ENCODE peak calls at places on chromosomes 5 and 9, in five cellular contexts. Z is hepatocyte, R is stomach, H is breast epithelium, T is Peyer's patch. J is an unnamed sample.

GRCh38 chr5:43482490-43483064 is 1.1 kb downstream of the TMEM267 start:
- DNase-seq in Z (no peak), R (no peak), H (no peak), T (no peak), J (no peak)

GRCh38 chr9:32177389-32177788 is 207.1 kb upstream of the ACO1 start:
- DNase-seq in Z (no peak), R (no peak), H (no peak), T (no peak), J (no peak)

GRCh38 chr9:86483496-86483895 is 129.3 kb upstream of the TUT7 start:
- DNase-seq in Z (no peak), R (no peak), H (no peak), T (no peak), J (no peak)

GRCh38 chr5:108260105-108260857 is 121.6 kb downstream of the FBXL17 start:
- DNase-seq in Z (peak; percentile 90), R (peak; percentile 75), H (peak; percentile 59), T (peak; percentile 88), J (peak; percentile 70)

GRCh38 chr5:177384134-177384533 is at the start of gene SLC34A1:
- DNase-seq in Z (no peak), R (no peak), H (no peak), T (no peak), J (no peak)

GRCh38 chr5:67203701-67204074 is 7.1 kb upstream of the CD180 start:
- DNase-seq in Z (no peak), R (no peak), H (no peak), T (no peak), J (no peak)

GRCh38 chr5:83249156-83249555 is 171.8 kb downstream of the XRCC4 start:
- DNase-seq in Z (no peak), R (no peak), H (no peak), T (no peak), J (no peak)

GRCh38 chr5:9557696-9558095 is 11.8 kb upstream of the SEMA5A start:
- DNase-seq in Z (no peak), R (no peak), H (no peak), T (no peak), J (no peak)

GRCh38 chr5:90956511-90956910 is 397.9 kb downstream of the ADGRV1 start:
- DNase-seq in Z (no peak), R (no peak), H (no peak), T (no peak), J (no peak)

GRCh38 chr5:171627936-171628335 is 157.7 kb upstream of the SMIM23 start:
- DNase-seq in Z (no peak), R (no peak), H (no peak), T (no peak), J (no peak)

GRCh38 chr5:91027316-91027937 is 355.7 kb downstream of the ARRDC3 start:
- DNase-seq in Z (no peak), R (no peak), H (no peak), T (no peak), J (no peak)

GRCh38 chr9:130017035-130017909 is 25.7 kb downstream of the FNBP1 start:
- DNase-seq in Z (no peak), R (no peak), H (no peak), T (no peak), J (no peak)

GRCh38 chr5:41109186-41109585 is 38.0 kb upstream of the MROH2B start:
- DNase-seq in Z (no peak), R (no peak), H (no peak), T (no peak), J (no peak)

GRCh38 chr9:23819403-23819802 is 6.6 kb downstream of the ELAVL2 start:
- DNase-seq in Z (no peak), R (no peak), H (no peak), T (no peak), J (no peak)

GRCh38 chr9:17116400-17116837 is 18.4 kb upstream of the CNTLN start:
- DNase-seq in Z (peak; percentile 54), R (no peak), H (no peak), T (no peak), J (no peak)

GRCh38 chr9:117169089-117169488 is 245.8 kb downstream of the ASTN2 start:
- DNase-seq in Z (no peak), R (no peak), H (no peak), T (no peak), J (no peak)

GRCh38 chr5:150320048-150320555 is 17.4 kb upstream of the ARSI start:
- DNase-seq in Z (peak; percentile 71), R (peak; percentile 30), H (no peak), T (peak; percentile 72), J (no peak)

GRCh38 chr5:14405267-14405666 is 176.3 kb upstream of the OTULINL start:
- DNase-seq in Z (no peak), R (no peak), H (no peak), T (no peak), J (no peak)

GRCh38 chr9:28234133-28234898 is 661.0 kb upstream of the C9orf72 start:
- DNase-seq in Z (no peak), R (no peak), H (no peak), T (no peak), J (no peak)

GRCh38 chr5:112657804-112658203 is 79.9 kb upstream of the APC start:
- DNase-seq in Z (no peak), R (no peak), H (no peak), T (no peak), J (no peak)

GRCh38 chr9:115604831-115605483 is 487.0 kb upstream of the TNC start:
- DNase-seq in Z (no peak), R (no peak), H (no peak), T (no peak), J (no peak)

GRCh38 chr9:5621327-5621726 is 7.6 kb upstream of the RIC1 start:
- DNase-seq in Z (no peak), R (no peak), H (no peak), T (no peak), J (no peak)

GRCh38 chr9:34954225-34954624 is 3.9 kb upstream of the PHF24 start:
- DNase-seq in Z (no peak), R (no peak), H (no peak), T (no peak), J (no peak)

GRCh38 chr5:53246042-53246836 is 136.7 kb upstream of the MOCS2 start:
- DNase-seq in Z (no peak), R (no peak), H (no peak), T (no peak), J (no peak)

GRCh38 chr5:93257616-93258015 is 323.4 kb downstream of the NR2F1-AS1 start:
- DNase-seq in Z (no peak), R (no peak), H (no peak), T (no peak), J (no peak)

DNA sequence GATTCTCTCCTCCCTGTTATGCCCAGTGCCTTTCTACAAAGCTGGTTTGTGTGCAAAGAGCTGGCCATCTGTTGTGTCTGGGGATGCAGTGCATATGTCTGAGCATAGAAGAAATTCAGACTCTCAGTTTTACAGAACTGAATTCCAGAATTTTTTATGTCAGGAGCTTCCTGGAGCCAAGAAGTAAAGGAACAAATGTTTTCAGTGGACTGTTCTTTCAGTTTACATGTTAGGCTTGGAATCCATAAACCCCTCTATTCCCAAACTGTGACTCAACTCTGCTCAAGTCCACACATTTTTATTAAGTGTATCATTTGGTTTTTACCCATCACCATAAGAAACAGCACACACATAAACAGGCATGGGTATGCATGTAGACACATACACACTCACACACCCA is 366.0 kb downstream of the BRINP1 start:
- DNase-seq in Z (no peak), R (no peak), H (no peak), T (no peak), J (no peak)
- H3K4me3 ChIP-seq in Z (no peak overlapping the region), R (no peak overlapping the region), H (no peak overlapping the region), T (no peak overlapping the region), J (no peak overlapping the region)

DNA sequence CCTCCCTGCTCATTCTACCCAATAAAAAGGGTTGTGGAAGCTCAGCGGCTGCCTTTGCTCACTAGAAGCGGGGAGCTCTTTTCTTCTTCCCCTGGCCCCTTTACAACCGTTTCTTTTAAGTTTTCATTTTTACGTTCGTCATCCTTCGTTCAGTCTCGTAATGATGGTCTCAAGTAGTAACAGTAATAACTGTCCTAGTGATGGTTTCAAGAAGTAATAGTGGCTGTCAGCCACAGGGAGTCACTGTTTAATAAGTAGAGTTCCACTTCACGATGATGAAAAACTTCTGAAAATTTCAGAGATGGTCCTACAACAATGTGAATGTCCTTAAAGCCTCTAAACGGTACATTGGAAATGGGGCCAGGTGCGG is 6.2 kb downstream of the UGT3A2 start:
- DNase-seq in Z (no peak), R (no peak), H (no peak), T (no peak), J (no peak)
- TF ChIP-seq CTCF in Z (peak; percentile 34), R (no peak), H (no peak), T (no peak), J (no peak)

GRCh38 chr9:77449177-77450092 is 198.7 kb downstream of the GNA14 start:
- DNase-seq in Z (peak; percentile 80), R (no peak), H (no peak), T (no peak), J (no peak)

GRCh38 chr9:77454668-77455067 is 193.5 kb downstream of the GNA14 start:
- DNase-seq in Z (no peak), R (no peak), H (no peak), T (no peak), J (no peak)

GRCh38 chr9:77453857-77454647 is 194.1 kb downstream of the GNA14 start:
- DNase-seq in Z (no peak), R (no peak), H (no peak), T (no peak), J (no peak)

GRCh38 chr9:77450093-77450475 is 198.0 kb downstream of the GNA14 start:
- DNase-seq in Z (no peak), R (no peak), H (no peak), T (no peak), J (no peak)

GRCh38 chr9:77451507-77451906 is 196.6 kb downstream of the GNA14 start:
- DNase-seq in Z (no peak), R (no peak), H (no peak), T (no peak), J (no peak)
- H3K9me3 ChIP-seq in Z (no peaks in the 10 kb centered on the region), R (no peaks in the 10 kb centered on the region), H (peaks cover 4% of the 10 kb centered on the region), T (no peaks in the 10 kb centered on the region), J (no peaks in the 10 kb centered on the region)

GRCh38 chr9:74083681-74084433 is 413.3 kb upstream of the RORB start:
- DNase-seq in Z (no peak), R (no peak), H (no peak), T (no peak), J (no peak)
- H3K4me3 ChIP-seq in Z (no peak overlapping the region), R (no peak overlapping the region), H (no peak overlapping the region), T (no peak overlapping the region), J (no peak overlapping the region)

GRCh38 chr5:140926211-140926902 is at the start of gene PCDHAC1:
- DNase-seq in Z (peak; percentile 96), R (peak; percentile 66), H (peak; percentile 79), T (peak; percentile 70), J (peak; percentile 76)
- TF ChIP-seq CTCF in Z (peak; percentile 98), R (peak; percentile 49), H (peak; percentile 63), T (peak; percentile 5), J (peak; percentile 70)

J was measured in suprapubic skin.